ENCODE peak calls at places on chromosomes 7 and 10, in five cellular contexts. D is GM12878, I is HL-60, Q is HepG2, M is SK-N-SH. C is an unnamed sample.

GRCh38 chr7:33423646-33424020 is 294.3 kb downstream of the BBS9 start:
- DNase-seq in D (peak), I (no peak), Q (peak), M (no peak), C (peak)

GRCh38 chr7:23184709-23185354 is 3.0 kb downstream of the NUP42 start:
- DNase-seq in Q (peak), M (peak), I (peak), D (peak), C (no peak)

GRCh38 chr7:21256310-21256877 is 171.5 kb upstream of the SP4 start:
- DNase-seq in M (peak), I (no peak), D (no peak), Q (peak), C (no peak)

GRCh38 chr7:46397591-46397990 is 476.5 kb upstream of the IGFBP3 start:
- DNase-seq in D (no peak), M (no peak), I (no peak), Q (no peak), C (no peak)

GRCh38 chr7:87628780-87629569 is 777 bp downstream of the RUNDC3B start:
- DNase-seq in Q (peak), D (no peak), I (no peak), M (peak), C (no peak)

GRCh38 chr7:96088579-96088978 is 233.3 kb downstream of the SLC25A13 start:
- DNase-seq in M (no peak), I (no peak), D (no peak), Q (no peak), C (no peak)

GRCh38 chr7:21967500-21968099 is 21.9 kb upstream of the CDCA7L start:
- DNase-seq in Q (no peak), D (no peak), I (peak), M (no peak), C (no peak)

GRCh38 chr7:45387837-45388236 is 186.3 kb upstream of the ADCY1 start:
- DNase-seq in I (no peak), Q (no peak), D (no peak), M (no peak), C (no peak)

GRCh38 chr10:100829103-100829870 is 83.5 kb upstream of the SLF2 start:
- DNase-seq in I (no peak), D (no peak), M (peak), Q (no peak), C (no peak)

GRCh38 chr7:77940647-77941046 is 142.1 kb downstream of the PHTF2 start:
- DNase-seq in I (peak), D (no peak), M (peak), Q (peak), C (no peak)

GRCh38 chr10:13834581-13835286 is 248.0 kb downstream of the PRPF18 start:
- DNase-seq in Q (no peak), D (no peak), M (peak), I (no peak), C (no peak)

GRCh38 chr7:67377939-67378862 is 381.6 kb downstream of the TYW1 start:
- DNase-seq in D (no peak), I (peak), M (peak), Q (peak), C (peak)

GRCh38 chr7:127057918-127058317 is 194.8 kb downstream of the GRM8 start:
- DNase-seq in M (no peak), D (no peak), Q (no peak), I (no peak), C (no peak)

GRCh38 chr10:98340261-98340675 is 72.3 kb upstream of the LOXL4 start:
- DNase-seq in D (peak), M (no peak), Q (no peak), I (no peak), C (no peak)

GRCh38 chr7:44375236-44375699 is 49.9 kb upstream of the CAMK2B start:
- DNase-seq in I (no peak), M (peak), D (no peak), Q (peak), C (peak)

GRCh38 chr7:71402684-71403083 is 270.7 kb downstream of the GALNT17 start:
- DNase-seq in I (no peak), M (no peak), Q (no peak), D (no peak), C (no peak)

DNA sequence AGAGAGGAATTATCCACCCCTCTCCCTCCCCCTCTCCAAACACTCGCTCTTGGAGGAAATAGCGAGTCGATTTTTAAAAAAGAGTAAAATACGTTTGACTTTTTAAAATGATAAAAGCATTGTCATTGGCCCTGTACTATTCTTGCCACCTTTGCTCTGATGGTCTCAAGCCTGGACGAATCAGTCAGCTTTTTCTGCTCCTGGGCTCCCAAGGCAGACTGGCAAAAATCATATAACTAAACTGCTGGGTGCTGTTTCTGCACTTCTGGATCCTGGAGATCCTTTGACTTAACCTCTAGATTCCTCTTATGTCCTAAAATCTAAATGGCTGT is 1.7 kb downstream of the TPST1 start:
- DNase-seq in I (no peak), D (no peak), M (no peak), Q (no peak), C (no peak)
- TF ChIP-seq GABPA in I (no peak), D (no peak), M (no peak), Q (no peak), C (no peak)

DNA sequence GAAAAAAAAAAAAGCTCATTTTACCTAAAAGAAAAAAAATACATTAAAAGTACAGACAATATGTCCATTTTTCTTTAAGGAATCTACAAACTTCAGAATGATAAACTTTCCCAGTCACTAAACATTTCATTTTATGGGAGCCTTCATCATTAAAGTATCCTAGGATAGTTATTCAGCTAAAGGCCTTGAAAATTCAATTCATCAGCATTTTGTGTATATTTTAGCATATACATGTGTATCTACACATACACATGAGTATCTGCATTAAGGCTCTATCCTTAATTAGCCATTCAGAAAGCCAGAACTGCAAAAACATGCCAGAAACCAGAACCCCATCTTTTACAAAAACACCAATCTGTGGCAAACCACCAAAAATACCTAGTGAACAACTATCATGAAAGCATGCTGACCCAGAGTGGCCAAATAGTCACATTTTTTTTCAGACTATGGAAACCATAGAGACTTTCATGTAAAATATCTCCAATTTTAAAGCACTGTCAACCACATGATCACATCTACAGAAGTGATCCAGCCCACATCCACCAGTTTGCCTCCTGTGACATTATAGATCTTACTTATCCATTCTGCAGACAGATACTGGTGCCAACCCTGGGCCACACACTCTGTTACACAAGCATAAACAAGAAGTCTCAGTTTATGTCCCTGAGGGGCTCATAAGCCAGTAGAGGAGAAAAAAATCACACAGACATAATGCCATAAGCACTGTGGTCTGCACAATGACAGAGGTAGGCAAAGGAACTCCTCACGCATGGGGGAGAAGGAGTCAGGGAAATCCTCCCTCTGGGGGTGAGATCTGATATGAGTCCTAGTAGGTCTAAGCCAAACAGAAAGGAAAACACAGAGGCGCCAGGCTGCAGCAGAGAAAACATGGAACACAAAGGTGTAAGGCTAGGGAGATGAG is 79.2 kb downstream of the SRPK2 start:
- DNase-seq in D (no peak), I (no peak), M (no peak), Q (no peak), C (no peak)
- TF ChIP-seq GABPA in D (no peak), I (no peak), M (no peak), Q (no peak), C (no peak)

GRCh38 chr10:97025613-97026242 is 160.0 kb downstream of the SLIT1 start:
- DNase-seq in M (peak), I (peak), Q (peak), D (peak), C (peak)

GRCh38 chr10:97029271-97029670 is 156.5 kb downstream of the SLIT1 start:
- DNase-seq in M (no peak), Q (no peak), I (no peak), D (no peak), C (no peak)

GRCh38 chr10:97030894-97031293 is 154.9 kb downstream of the SLIT1 start:
- DNase-seq in I (no peak), M (no peak), D (no peak), Q (no peak), C (no peak)

GRCh38 chr10:97028832-97029178 is 157.0 kb downstream of the SLIT1 start:
- DNase-seq in Q (no peak), I (no peak), M (no peak), D (no peak), C (no peak)

GRCh38 chr10:97028126-97028831 is 157.5 kb downstream of the SLIT1 start:
- DNase-seq in Q (no peak), D (no peak), M (no peak), I (no peak), C (no peak)
- TF ChIP-seq GABPA in Q (no peak), D (no peak), M (no peak), I (no peak), C (no peak)

GRCh38 chr10:117261501-117261900 is 20.6 kb downstream of the SLC18A2 start:
- DNase-seq in D (no peak), M (no peak), Q (no peak), I (no peak), C (peak)
- TF ChIP-seq GABPA in D (no peak), M (no peak), Q (no peak), I (no peak), C (no peak)

GRCh38 chr10:121260383-121260782 is 337.9 kb downstream of the FGFR2 start:
- DNase-seq in Q (no peak), I (peak), M (no peak), D (no peak), C (no peak)
- TF ChIP-seq GABPA in Q (no peak), I (no peak), M (no peak), D (no peak), C (no peak)

GRCh38 chr10:128028508-128029279 is 97.5 kb downstream of the MKI67 start:
- DNase-seq in M (no peak), Q (no peak), I (no peak), D (no peak), C (no peak)

GRCh38 chr10:128030498-128031072 is 95.6 kb downstream of the MKI67 start:
- DNase-seq in M (no peak), D (no peak), Q (no peak), I (no peak), C (no peak)

GRCh38 chr10:128027822-128028507 is 98.3 kb downstream of the MKI67 start:
- DNase-seq in D (no peak), Q (no peak), I (no peak), M (no peak), C (no peak)

GRCh38 chr10:128029731-128030369 is 96.4 kb downstream of the MKI67 start:
- DNase-seq in I (no peak), D (no peak), M (no peak), Q (no peak), C (no peak)

GRCh38 chr10:128029280-128029618 is 97.0 kb downstream of the MKI67 start:
- DNase-seq in I (no peak), Q (no peak), D (no peak), M (no peak), C (no peak)
- TF ChIP-seq GABPA in I (no peak), Q (no peak), D (no peak), M (no peak), C (no peak)

DNA sequence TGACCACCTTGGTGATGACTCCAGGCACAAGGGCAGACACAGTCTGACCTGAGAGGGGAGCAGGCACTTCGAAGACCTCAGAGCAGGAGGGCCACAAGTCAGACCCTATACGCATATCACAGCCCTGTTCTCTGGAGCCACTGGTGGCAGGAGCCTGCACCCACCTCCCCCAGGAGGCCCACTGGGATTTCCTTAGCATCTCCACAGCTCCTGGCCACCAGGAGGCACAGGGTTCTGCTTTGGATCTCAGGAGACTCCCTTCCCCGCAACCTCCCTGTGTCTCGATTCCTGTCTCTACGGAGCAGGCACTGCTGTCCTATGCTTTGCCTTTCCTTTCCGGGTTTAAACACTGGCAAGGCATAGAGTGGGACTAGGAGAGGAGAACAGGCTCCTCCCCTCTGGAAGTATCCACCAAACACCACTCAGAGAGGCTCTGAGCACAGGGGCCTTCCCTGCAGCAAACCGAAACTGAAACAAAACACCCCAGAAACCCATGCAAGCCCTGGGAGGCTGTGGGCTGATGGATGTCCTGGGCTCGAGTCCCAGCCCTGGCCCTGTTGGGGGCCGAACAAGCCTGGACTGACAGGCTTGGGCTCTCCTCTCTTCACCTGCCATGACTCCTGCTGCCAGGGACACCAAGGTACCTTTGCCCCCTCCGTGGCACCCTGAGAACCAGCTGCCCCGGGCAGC is 166.3 kb downstream of the NEURL1 start:
- DNase-seq in I (peak), M (no peak), D (no peak), Q (peak), C (no peak)
- TF ChIP-seq GABPA in I (no peak), M (no peak), D (no peak), Q (no peak), C (no peak)

GRCh38 chr10:34031410-34031809 is 696.9 kb upstream of the NRP1 start:
- DNase-seq in Q (no peak), D (no peak), I (no peak), M (no peak), C (no peak)
- TF ChIP-seq GABPA in Q (no peak), D (no peak), I (no peak), M (no peak), C (no peak)